ENCODE peak calls at places on chromosome 16, in six cellular contexts. Z is fibroblast of lung, E is colonic mucosa, B is Karpas-422, R is PC-3, O is IMR-90. J is an unnamed sample. For H3K36me3, the result is how much of the 10 kb centered on the place peaks cover.

GRCh38 chr16:48194828-48195566 is 39.2 kb upstream of the ABCC12 start:
- DNase-seq in Z (peak), E (peak), B (no peak), R (peak), O (peak), J (no peak)

GRCh38 chr16:24810951-24811843 is 34.6 kb upstream of the SLC5A11 start:
- DNase-seq in Z (no peak), E (no peak), B (no peak), R (no peak), O (no peak), J (no peak)

GRCh38 chr16:9090101-9090959 is 1.1 kb upstream of the HAPSTR1 start:
- DNase-seq in Z (peak), E (peak), B (no peak), R (peak), O (no peak), J (peak)

GRCh38 chr16:50802000-50802399 is 60.1 kb downstream of the CYLD start:
- DNase-seq in Z (peak), E (no peak), B (no peak), R (no peak), O (peak), J (no peak)

GRCh38 chr16:2842340-2843000 is 12.4 kb downstream of the ZG16B start:
- DNase-seq in Z (peak), E (peak), B (peak), R (no peak), O (no peak), J (no peak)

GRCh38 chr16:50954469-50954868 is 196.6 kb downstream of the SALL1 start:
- DNase-seq in Z (no peak), E (no peak), B (no peak), R (no peak), O (no peak), J (no peak)

GRCh38 chr16:42069-42457 is 11.3 kb downstream of the POLR3K start:
- DNase-seq in Z (no peak), E (no peak), B (no peak), R (no peak), O (no peak), J (no peak)

GRCh38 chr16:49739381-49739780 is 116.5 kb downstream of the ZNF423 start:
- DNase-seq in Z (no peak), E (no peak), B (no peak), R (no peak), O (no peak), J (no peak)

GRCh38 chr16:3744018-3744417 is 26.7 kb upstream of the TRAP1 start:
- DNase-seq in Z (no peak), E (no peak), B (no peak), R (no peak), O (no peak), J (no peak)

GRCh38 chr16:19809121-19809635 is 75.5 kb downstream of the GPRC5B start:
- DNase-seq in Z (peak), E (no peak), B (no peak), R (peak), O (peak), J (no peak)

GRCh38 chr16:3045758-3046505 is 429 bp upstream of the MMP25 start:
- DNase-seq in Z (no peak), E (no peak), B (no peak), R (no peak), O (no peak), J (no peak)

GRCh38 chr16:51061355-51061754 is 89.7 kb downstream of the SALL1 start:
- DNase-seq in Z (no peak), E (no peak), B (no peak), R (no peak), O (no peak), J (no peak)

GRCh38 chr16:71648921-71649320 is 22.9 kb downstream of the MARVELD3 start:
- DNase-seq in Z (no peak), E (no peak), B (no peak), R (peak), O (no peak), J (no peak)

GRCh38 chr16:69494993-69495392 is 70.6 kb downstream of the CYB5B start:
- DNase-seq in Z (no peak), E (peak), B (peak), R (peak), O (no peak), J (no peak)

GRCh38 chr16:31092330-31092729 is 2.3 kb downstream of the VKORC1 start:
- DNase-seq in Z (peak), E (no peak), B (peak), R (no peak), O (peak), J (no peak)

GRCh38 chr16:67949645-67950044 is 5.7 kb upstream of the LCAT start:
- DNase-seq in Z (no peak), E (no peak), B (no peak), R (no peak), O (no peak), J (no peak)

GRCh38 chr16:49282690-49283375 is 1.2 kb upstream of the CBLN1 start:
- DNase-seq in Z (no peak), E (peak), B (no peak), R (no peak), O (no peak), J (peak)

GRCh38 chr16:47958726-47959125 is 197.1 kb downstream of the ABCC12 start:
- DNase-seq in Z (no peak), E (no peak), B (peak), R (no peak), O (no peak), J (no peak)

GRCh38 chr16:9061358-9061813 is 30.1 kb upstream of the HAPSTR1 start:
- DNase-seq in Z (peak), E (no peak), B (no peak), R (peak), O (peak), J (no peak)

GRCh38 chr16:11060856-11061255 is 116.5 kb downstream of the CLEC16A start:
- DNase-seq in Z (no peak), E (no peak), B (no peak), R (no peak), O (no peak), J (no peak)
- H3K36me3 ChIP-seq in Z (under half), E (under half), B (under half), R (under half), O (under half), J (under half)

GRCh38 chr16:65634291-65634690 is 512.4 kb upstream of the CDH11 start:
- DNase-seq in Z (peak), E (no peak), B (no peak), R (no peak), O (peak), J (no peak)
- H3K9ac ChIP-seq in Z (no peak), E (no peak), B (no peak), R (no peak), O (no peak), J (no peak)

GRCh38 chr16:80015566-80015965 is 415.0 kb upstream of the MAF start:
- DNase-seq in Z (peak), E (no peak), B (no peak), R (no peak), O (peak), J (no peak)

GRCh38 chr16:80012586-80012985 is 412.0 kb upstream of the MAF start:
- DNase-seq in Z (no peak), E (no peak), B (no peak), R (no peak), O (no peak), J (no peak)

GRCh38 chr16:80009971-80010659 is 409.6 kb upstream of the MAF start:
- DNase-seq in Z (peak), E (no peak), B (no peak), R (no peak), O (no peak), J (no peak)

GRCh38 chr16:80016689-80017088 is 416.2 kb upstream of the MAF start:
- DNase-seq in Z (no peak), E (no peak), B (no peak), R (no peak), O (no peak), J (no peak)

GRCh38 chr16:80014241-80014939 is 413.9 kb upstream of the MAF start:
- DNase-seq in Z (peak), E (no peak), B (no peak), R (no peak), O (no peak), J (no peak)
- H3K36me3 ChIP-seq in Z (under half), E (under half), B (under half), R (under half), O (under half), J (under half)

DNA sequence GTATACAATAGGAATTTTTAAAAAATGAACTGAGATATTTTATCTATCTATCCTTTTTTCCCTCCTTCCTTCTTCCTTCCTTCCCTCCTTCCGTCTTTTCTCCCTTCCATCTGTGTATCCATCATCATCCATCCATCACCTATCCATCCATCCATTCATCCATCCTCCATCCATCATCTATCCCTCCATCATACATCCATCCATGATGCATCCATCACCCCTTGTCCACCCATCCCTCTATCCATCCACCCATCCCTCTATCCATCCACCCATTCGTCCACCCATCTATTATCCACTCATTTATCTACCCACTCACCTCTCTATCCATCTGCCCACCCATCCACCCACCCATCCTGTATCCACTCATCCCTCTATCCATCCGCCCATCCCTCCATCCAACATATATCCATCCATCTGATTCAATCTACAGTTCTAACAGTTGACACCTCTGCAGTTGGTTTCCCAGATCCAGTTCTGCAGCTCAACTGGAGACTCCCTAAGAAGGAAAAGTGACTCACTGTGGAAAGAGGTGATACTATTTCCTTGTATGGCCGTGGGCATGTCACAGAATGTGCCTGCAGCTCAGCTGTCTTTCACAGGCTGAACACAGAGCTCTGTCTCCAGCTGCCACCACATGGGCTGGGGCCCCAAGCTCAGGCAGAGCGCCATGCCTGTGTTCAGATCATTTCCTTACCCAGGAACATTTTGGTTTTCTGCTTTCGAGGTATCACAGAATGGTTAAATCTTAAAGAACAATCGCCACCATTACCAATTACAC is 130.8 kb downstream of the XYLT1 start:
- DNase-seq in Z (peak), E (no peak), B (no peak), R (no peak), O (peak), J (no peak)
- H3K9ac ChIP-seq in Z (no peak), E (no peak), B (no peak), R (no peak), O (no peak), J (no peak)

GRCh38 chr16:88820335-88821025 is 8.8 kb upstream of the APRT start:
- DNase-seq in Z (no peak), E (no peak), B (no peak), R (no peak), O (no peak), J (no peak)

GRCh38 chr16:88825146-88825545 is 13.4 kb upstream of the APRT start:
- DNase-seq in Z (no peak), E (no peak), B (no peak), R (no peak), O (no peak), J (no peak)

GRCh38 chr16:88821168-88821850 is 9.6 kb upstream of the APRT start:
- DNase-seq in Z (no peak), E (no peak), B (peak), R (no peak), O (no peak), J (no peak)

GRCh38 chr16:88824256-88825077 is 12.7 kb upstream of the APRT start:
- DNase-seq in Z (no peak), E (no peak), B (no peak), R (no peak), O (no peak), J (no peak)

GRCh38 chr16:88822281-88823040 is 10.7 kb upstream of the APRT start:
- DNase-seq in Z (no peak), E (no peak), B (no peak), R (no peak), O (no peak), J (no peak)
- H3K36me3 ChIP-seq in Z (under half), E (under half), B (under half), R (under half), O (under half), J (under half)

DNA sequence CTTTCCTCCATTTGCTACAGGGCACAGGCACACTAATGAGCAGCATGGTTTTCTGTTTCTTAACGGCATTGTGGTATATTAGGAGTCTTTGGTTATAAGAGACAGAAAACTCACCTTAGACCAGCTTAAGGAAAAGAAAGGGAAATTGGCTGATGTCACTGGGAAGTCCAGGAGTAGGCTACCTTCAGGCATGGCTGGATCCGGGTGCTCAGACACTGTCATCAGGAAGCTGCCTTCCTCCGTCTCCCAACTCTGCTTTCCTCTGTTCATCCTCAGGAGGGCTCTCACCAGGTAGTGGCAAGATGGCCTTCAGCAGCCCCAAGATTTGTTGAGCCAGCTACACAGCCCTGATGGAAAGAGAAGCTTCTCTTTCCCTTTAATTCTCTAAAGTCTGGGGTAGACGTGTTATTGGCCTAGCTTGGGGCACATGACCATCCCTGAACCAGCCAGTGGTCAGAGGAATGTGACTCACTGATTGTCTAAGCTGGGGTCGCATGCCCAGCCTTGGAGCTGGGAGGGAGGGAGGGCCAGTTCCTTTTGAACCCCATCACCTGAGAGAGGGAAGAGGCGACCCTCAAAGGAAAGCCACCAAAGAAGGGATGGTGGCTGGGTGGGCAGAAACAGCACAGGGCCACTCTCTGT is 117.4 kb downstream of the CLEC16A start:
- DNase-seq in Z (no peak), E (no peak), B (no peak), R (no peak), O (no peak), J (no peak)
- H3K9ac ChIP-seq in Z (no peak), E (no peak), B (no peak), R (no peak), O (no peak), J (no peak)

GRCh38 chr16:85662036-85662812 is 26.5 kb downstream of the GINS2 start:
- DNase-seq in Z (no peak), E (no peak), B (no peak), R (no peak), O (no peak), J (no peak)
- H3K36me3 ChIP-seq in Z (under half), E (under half), B (under half), R (under half), O (half or more), J (under half)

DNA sequence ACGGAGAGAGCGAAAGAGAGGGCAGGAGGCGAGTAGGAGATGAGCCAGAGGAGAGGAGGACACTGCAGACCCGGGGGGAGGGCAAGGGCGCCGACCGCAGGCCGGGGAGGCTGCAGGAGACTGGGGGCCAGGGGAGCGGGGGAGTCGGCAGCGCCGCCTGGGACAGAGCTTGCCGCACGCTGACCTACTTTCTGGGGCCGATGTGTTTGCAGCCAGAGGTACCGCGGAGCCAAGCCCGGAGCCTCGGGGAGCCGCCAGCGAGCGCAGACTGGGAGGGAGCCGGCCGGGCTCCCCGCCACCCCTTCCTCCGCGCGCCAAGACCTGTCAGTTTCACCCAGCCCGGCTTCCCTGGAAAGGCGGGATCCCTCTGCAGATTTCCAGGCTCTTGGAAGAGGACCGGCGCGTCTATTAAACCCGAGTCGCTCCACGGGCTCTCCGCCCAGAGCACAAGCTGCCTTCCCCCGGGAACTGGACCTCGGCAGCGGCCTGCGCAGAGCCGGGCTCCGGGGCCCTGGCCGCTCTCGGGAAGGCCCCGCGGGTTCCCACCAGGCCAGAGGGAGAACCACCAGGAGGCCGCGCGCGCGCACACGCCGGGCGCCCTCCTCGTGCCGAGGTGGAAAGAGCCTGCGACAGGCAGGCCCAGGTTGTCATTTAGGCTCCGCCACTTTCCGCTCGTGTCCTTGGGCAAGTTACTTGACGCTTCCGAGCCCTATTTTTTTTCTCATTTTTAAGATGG is 74.5 kb downstream of the CMC2 start:
- DNase-seq in Z (peak), E (peak), B (no peak), R (peak), O (peak), J (no peak)
- H3K9ac ChIP-seq in Z (peak), E (peak), B (no peak), R (peak), O (peak), J (no peak)

DNA sequence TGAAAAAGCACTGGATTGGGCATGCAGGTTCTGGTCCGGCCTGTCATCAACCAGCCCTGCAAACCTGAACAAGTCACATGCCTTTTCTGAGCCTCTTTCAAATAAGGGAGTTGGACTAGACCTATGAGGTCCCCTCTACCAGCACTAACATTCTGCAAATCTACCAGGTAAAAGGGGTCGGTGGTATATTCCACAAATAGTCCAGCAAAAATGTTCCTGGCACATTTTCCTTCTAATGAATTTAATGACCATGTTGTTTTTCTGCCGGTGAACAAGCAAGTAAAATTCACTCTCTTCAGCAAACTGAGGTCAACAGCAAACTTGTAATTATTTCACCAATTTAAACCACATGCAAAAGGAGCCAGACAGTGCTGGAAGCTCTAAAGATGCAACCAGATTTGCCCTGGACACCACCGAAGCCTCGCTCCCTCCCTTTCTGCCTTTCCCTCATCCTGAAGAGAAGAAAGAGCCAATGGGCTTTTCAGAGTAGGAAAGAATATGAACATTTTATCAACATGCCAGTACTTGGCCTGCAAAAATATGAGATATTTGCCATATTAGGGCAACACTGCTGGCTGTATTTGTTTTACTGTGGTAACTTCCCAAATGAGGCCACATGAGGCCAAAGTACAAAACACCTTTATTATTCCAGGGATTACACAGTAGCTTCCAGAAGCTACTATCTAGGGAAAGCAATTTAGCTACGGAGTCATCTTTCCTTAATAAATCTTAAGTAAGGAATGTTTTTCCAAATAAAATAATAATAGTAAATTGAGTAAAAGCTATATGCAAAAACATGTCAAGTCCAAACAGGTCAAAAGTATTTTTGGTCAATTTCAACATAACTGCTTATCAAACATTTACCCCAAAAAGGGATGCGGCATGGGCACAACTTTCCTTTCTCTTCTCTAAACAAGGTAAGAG is 45.0 kb downstream of the USP31 start:
- DNase-seq in Z (no peak), E (peak), B (no peak), R (no peak), O (no peak), J (no peak)
- H3K36me3 ChIP-seq in Z (under half), E (under half), B (under half), R (under half), O (under half), J (under half)